ENCODE peak calls at places on chromosomes 16 and 17, in ten cellular contexts. K is mammary epithelial cell; H is CD8-positive, alpha-beta T cell; R is fibroblast of lung; A is GM23248; I is heart right ventricle; P is CD8-positive, alpha-beta memory T cell; B is left lung; F is osteoblast; Z is thoracic aorta. L is an unnamed sample. For H3K4me1, the result is how much of the 10 kb centered on the place peaks cover.

GRCh38 chr17:65025288-65025687 is 31.3 kb downstream of the GNA13 start:
- DNase-seq in K (no peak), H (no peak), R (no peak), A (no peak), I (no peak), P (no peak), B (no peak), F (no peak), Z (no peak), L (no peak)

GRCh38 chr16:68064791-68065365 is 20.3 kb upstream of the NFATC3 start:
- DNase-seq in K (peak), H (peak), R (peak), A (peak), I (peak), P (peak), B (peak), F (peak), Z (no peak), L (peak)

GRCh38 chr16:26665166-26665939 is 401.4 kb upstream of the C16orf82 start:
- DNase-seq in K (no peak), H (no peak), R (no peak), A (no peak), I (no peak), P (no peak), B (no peak), F (no peak), Z (no peak), L (no peak)

GRCh38 chr17:66364508-66365203 is 62.2 kb downstream of the PRKCA start:
- DNase-seq in K (no peak), H (no peak), R (no peak), A (no peak), I (no peak), P (no peak), B (no peak), F (no peak), Z (no peak), L (no peak)

GRCh38 chr17:78745407-78746088 is 36.5 kb downstream of the CYTH1 start:
- DNase-seq in K (no peak), H (no peak), R (peak), A (peak), I (peak), P (peak), B (no peak), F (peak), Z (no peak), L (peak)

GRCh38 chr16:50463581-50464324 is 84.4 kb upstream of the NKD1 start:
- DNase-seq in K (no peak), H (no peak), R (no peak), A (no peak), I (no peak), P (no peak), B (no peak), F (no peak), Z (no peak), L (no peak)

GRCh38 chr17:35069311-35069710 is 5.8 kb upstream of the RFFL start:
- DNase-seq in K (no peak), H (no peak), R (peak), A (peak), I (no peak), P (no peak), B (no peak), F (peak), Z (no peak), L (no peak)

GRCh38 chr17:39951924-39952664 is 10.7 kb upstream of the GSDMA start:
- DNase-seq in K (no peak), H (no peak), R (no peak), A (no peak), I (peak), P (no peak), B (no peak), F (no peak), Z (no peak), L (no peak)

GRCh38 chr17:63124536-63124935 is 158.5 kb downstream of the TANC2 start:
- DNase-seq in K (no peak), H (no peak), R (no peak), A (no peak), I (no peak), P (no peak), B (peak), F (no peak), Z (no peak), L (peak)

GRCh38 chr17:1645207-1646171 is at the start of gene SCARF1:
- DNase-seq in K (no peak), H (no peak), R (no peak), A (no peak), I (peak), P (no peak), B (peak), F (peak), Z (no peak), L (peak)

GRCh38 chr17:38727661-38728220 is 2.4 kb upstream of the CISD3 start:
- DNase-seq in K (no peak), H (no peak), R (no peak), A (peak), I (no peak), P (no peak), B (no peak), F (no peak), Z (no peak), L (no peak)

GRCh38 chr17:56956992-56957391 is 3.9 kb downstream of the COIL start:
- DNase-seq in K (no peak), H (no peak), R (no peak), A (no peak), I (no peak), P (no peak), B (no peak), F (no peak), Z (no peak), L (peak)

GRCh38 chr16:55474821-55475220 is 4.2 kb upstream of the MMP2 start:
- DNase-seq in K (no peak), H (no peak), R (no peak), A (peak), I (no peak), P (no peak), B (no peak), F (no peak), Z (no peak), L (peak)

GRCh38 chr16:79267781-79268180 is 332.8 kb downstream of the MAF start:
- DNase-seq in K (no peak), H (no peak), R (no peak), A (no peak), I (no peak), P (no peak), B (no peak), F (no peak), Z (no peak), L (peak)

GRCh38 chr17:73787721-73788051 is 143.4 kb upstream of the SDK2 start:
- DNase-seq in K (no peak), H (no peak), R (no peak), A (no peak), I (no peak), P (no peak), B (no peak), F (no peak), Z (no peak), L (peak)

GRCh38 chr16:76780556-76780955 is 410.4 kb upstream of the MON1B start:
- DNase-seq in K (peak), H (no peak), R (no peak), A (no peak), I (no peak), P (no peak), B (no peak), F (no peak), Z (no peak), L (no peak)

GRCh38 chr16:2086136-2086742 is 38.5 kb downstream of the TSC2 start:
- DNase-seq in K (no peak), H (no peak), R (no peak), A (no peak), I (no peak), P (no peak), B (no peak), F (peak), Z (no peak), L (no peak)

GRCh38 chr17:80248894-80249710 is 11.6 kb upstream of the RNF213 start:
- DNase-seq in K (no peak), H (no peak), R (no peak), A (no peak), I (no peak), P (no peak), B (peak), F (peak), Z (no peak), L (peak)

GRCh38 chr17:15447928-15448579 is 19.4 kb downstream of the CDRT4 start:
- DNase-seq in K (no peak), H (no peak), R (no peak), A (no peak), I (no peak), P (no peak), B (no peak), F (no peak), Z (no peak), L (no peak)

GRCh38 chr16:23324727-23325126 is 22.6 kb downstream of the SCNN1B start:
- DNase-seq in K (no peak), H (no peak), R (no peak), A (no peak), I (peak), P (no peak), B (peak), F (no peak), Z (no peak), L (no peak)

GRCh38 chr17:8137645-8138342 is 13.9 kb upstream of the HES7 start:
- DNase-seq in K (no peak), H (no peak), R (no peak), A (no peak), I (no peak), P (no peak), B (peak), F (peak), Z (no peak), L (no peak)

GRCh38 chr16:57818377-57819055 is 16.2 kb upstream of the KIFC3 start:
- DNase-seq in K (no peak), H (no peak), R (no peak), A (no peak), I (no peak), P (no peak), B (no peak), F (no peak), Z (no peak), L (no peak)

GRCh38 chr16:69111216-69111615 is 5.8 kb downstream of the HAS3 start:
- DNase-seq in K (no peak), H (no peak), R (no peak), A (no peak), I (no peak), P (no peak), B (no peak), F (no peak), Z (no peak), L (peak)

GRCh38 chr16:66660422-66661209 is 35.9 kb downstream of the CMTM4 start:
- DNase-seq in K (peak), H (no peak), R (peak), A (peak), I (peak), P (no peak), B (peak), F (peak), Z (peak), L (peak)

GRCh38 chr16:3158498-3159314 is 23.9 kb downstream of the ZNF213 start:
- DNase-seq in K (peak), H (peak), R (peak), A (peak), I (peak), P (peak), B (peak), F (peak), Z (peak), L (peak)

DNA sequence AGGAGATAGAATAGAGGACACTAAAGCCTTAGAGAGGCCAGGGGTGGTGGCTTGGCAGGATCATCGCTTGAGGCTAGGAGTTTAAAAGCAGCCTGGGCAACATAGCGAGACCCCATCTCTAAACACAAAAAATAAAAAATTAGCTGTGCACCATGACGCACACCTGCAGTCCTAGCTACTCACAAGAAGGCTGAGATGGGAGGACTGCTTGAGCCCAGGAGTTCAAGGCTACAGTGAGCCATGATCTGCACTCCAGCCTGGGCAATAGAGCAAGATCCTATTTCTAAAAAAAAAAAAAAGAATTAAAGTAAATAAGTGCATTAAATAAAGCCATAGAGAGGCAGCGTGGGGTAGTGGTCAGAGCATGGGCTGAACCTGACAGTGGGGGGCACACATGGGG is 19.1 kb downstream of the SBK1 start:
- DNase-seq in K (no peak), H (no peak), R (no peak), A (no peak), I (no peak), P (no peak), B (no peak), F (peak), Z (no peak), L (no peak)
- H3K27ac ChIP-seq in K (no peak), H (peak), R (no peak), A (no peak), I (no peak), P (no peak), B (no peak), F (no peak), Z (no peak), L (no peak)

DNA sequence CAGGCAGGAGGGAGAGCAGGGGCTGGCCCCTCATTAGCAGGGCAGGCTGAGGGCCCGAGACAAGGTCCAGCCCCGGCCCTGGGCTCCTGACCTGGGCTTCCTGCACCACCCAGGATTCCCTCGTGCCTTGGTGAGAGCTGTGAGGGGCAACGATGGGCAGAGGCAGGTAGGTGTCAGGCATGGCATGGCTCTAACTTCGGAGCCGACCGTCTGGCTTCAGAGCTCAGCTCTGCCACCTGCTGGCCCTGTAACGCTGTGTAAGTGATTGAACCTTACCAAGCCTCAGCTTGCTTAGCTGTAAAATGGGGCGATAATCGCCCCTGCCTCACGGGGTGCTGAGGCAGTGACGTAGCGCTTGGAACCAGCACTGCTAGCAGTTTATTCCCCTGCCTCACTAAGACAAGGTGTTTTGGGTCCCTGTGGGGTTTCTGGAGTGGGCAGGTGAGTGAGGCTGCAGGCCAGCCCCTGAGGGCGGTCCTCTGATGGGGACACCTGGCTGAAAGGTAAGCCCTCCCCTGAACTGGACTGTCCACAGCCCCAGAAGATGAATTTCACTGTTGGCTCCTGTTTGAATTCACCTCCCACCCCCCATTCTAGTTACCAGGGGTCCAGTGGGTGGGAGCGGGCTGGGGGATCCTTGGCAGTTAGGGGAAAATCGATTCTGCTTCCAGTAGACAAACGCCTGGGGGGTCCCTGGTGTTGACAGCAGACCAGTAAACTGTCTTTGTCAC is 184.8 kb upstream of the GSE1 start:
- DNase-seq in K (no peak), H (peak), R (no peak), A (peak), I (no peak), P (no peak), B (peak), F (peak), Z (no peak), L (peak)
- H3K4me1 ChIP-seq in K (under half), H (under half), R (under half), A (under half), I (under half), P (under half), B (under half), F (under half), Z (under half), L (under half)

DNA sequence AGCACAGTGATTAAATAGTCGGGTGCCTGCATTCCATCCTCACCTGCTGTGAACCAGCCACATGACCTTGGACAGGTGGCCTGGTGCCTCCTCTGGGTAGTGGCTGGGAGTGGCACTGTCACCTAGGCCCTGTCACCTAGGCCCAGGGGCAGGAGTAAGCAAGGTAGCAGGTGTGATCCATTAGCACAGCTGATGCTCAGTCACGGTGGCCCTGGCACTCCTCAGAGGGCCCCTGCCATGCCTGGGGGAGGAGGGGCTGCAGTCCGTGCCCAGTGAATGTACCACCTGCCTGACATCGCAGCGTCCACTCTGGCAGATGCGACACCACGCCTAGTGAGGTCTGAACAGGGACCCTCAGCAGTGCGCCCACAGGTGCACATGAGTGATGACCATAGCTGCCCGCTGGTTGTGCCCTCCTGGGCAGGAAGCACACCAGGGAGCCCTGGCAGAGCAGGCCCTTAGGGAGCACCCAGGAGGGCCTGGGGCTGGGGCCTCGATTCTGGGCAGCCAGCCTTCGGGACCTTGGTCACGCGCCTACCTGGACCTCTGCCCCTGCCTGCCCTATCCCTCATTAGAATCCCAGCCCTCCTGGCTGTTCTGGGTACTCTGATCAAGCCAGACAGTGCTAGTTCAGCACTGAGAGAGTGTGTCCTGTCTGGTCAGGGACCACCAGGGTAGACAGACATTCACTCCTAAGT is 33.0 kb upstream of the CRISPLD2 start:
- DNase-seq in K (no peak), H (no peak), R (no peak), A (no peak), I (no peak), P (no peak), B (peak), F (no peak), Z (no peak), L (no peak)
- H3K27ac ChIP-seq in K (no peak), H (no peak), R (no peak), A (no peak), I (no peak), P (no peak), B (no peak), F (no peak), Z (no peak), L (no peak)

GRCh38 chr17:19365499-19365817 is 2.9 kb upstream of the B9D1 start:
- DNase-seq in K (no peak), H (no peak), R (no peak), A (no peak), I (no peak), P (no peak), B (no peak), F (peak), Z (no peak), L (no peak)
- H3K4me1 ChIP-seq in K (under half), H (under half), R (under half), A (under half), I (under half), P (under half), B (under half), F (under half), Z (under half), L (under half)

GRCh38 chr17:47288531-47289116 is 35.0 kb downstream of the ITGB3 start:
- DNase-seq in K (no peak), H (no peak), R (peak), A (peak), I (no peak), P (no peak), B (no peak), F (no peak), Z (no peak), L (no peak)
- H3K27ac ChIP-seq in K (no peak), H (no peak), R (no peak), A (no peak), I (no peak), P (peak), B (no peak), F (no peak), Z (no peak), L (no peak)

DNA sequence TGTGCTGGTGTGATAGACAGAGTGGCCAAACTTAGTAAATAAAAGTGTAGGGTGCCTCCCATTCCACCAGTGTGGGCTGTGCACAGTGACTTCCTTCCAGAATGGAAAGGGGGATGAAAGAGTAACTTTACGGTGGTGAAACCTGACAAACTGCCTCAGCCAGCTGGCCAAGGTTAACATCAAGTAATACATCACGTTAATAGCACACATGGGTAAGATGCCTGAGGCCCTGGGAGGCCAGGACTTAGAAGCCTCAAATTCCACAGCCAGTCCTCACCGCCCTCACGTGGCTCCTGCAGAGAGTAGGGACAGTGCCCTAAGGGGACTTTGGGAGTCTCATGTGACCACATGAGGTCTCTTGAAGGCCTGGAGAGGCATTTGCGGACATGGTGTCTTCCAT is 14.1 kb downstream of the RMI2 start:
- DNase-seq in K (peak), H (no peak), R (peak), A (peak), I (no peak), P (no peak), B (no peak), F (no peak), Z (no peak), L (peak)
- H3K4me1 ChIP-seq in K (under half), H (half or more), R (half or more), A (half or more), I (half or more), P (half or more), B (half or more), F (under half), Z (under half), L (under half)

GRCh38 chr17:50641339-50641725 is 6.7 kb downstream of the ABCC3 start:
- DNase-seq in K (no peak), H (no peak), R (no peak), A (no peak), I (no peak), P (no peak), B (no peak), F (peak), Z (no peak), L (no peak)

GRCh38 chr17:50638572-50638850 is 3.8 kb downstream of the ABCC3 start:
- DNase-seq in K (no peak), H (no peak), R (peak), A (peak), I (no peak), P (no peak), B (no peak), F (peak), Z (no peak), L (no peak)

GRCh38 chr17:50637829-50638571 is 3.3 kb downstream of the ABCC3 start:
- DNase-seq in K (no peak), H (no peak), R (no peak), A (no peak), I (no peak), P (no peak), B (peak), F (peak), Z (no peak), L (no peak)

GRCh38 chr17:50640701-50641338 is 6.1 kb downstream of the ABCC3 start:
- DNase-seq in K (no peak), H (no peak), R (no peak), A (peak), I (no peak), P (no peak), B (peak), F (peak), Z (no peak), L (no peak)

GRCh38 chr17:50638851-50639767 is 4.4 kb downstream of the ABCC3 start:
- DNase-seq in K (peak), H (no peak), R (peak), A (peak), I (peak), P (no peak), B (peak), F (peak), Z (peak), L (peak)
- H3K27ac ChIP-seq in K (peak), H (no peak), R (peak), A (peak), I (no peak), P (no peak), B (peak), F (peak), Z (peak), L (no peak)

GRCh38 chr16:30065943-30066881 is 652 bp downstream of the ALDOA start:
- DNase-seq in K (peak), H (no peak), R (peak), A (peak), I (peak), P (no peak), B (peak), F (peak), Z (no peak), L (no peak)
- H3K4me1 ChIP-seq in K (under half), H (under half), R (under half), A (under half), I (half or more), P (under half), B (half or more), F (half or more), Z (under half), L (under half)

GRCh38 chr16:87823146-87823929 is 46.0 kb downstream of the SLC7A5 start:
- DNase-seq in K (peak), H (no peak), R (no peak), A (no peak), I (no peak), P (no peak), B (no peak), F (peak), Z (no peak), L (peak)
- H3K27ac ChIP-seq in K (no peak), H (no peak), R (no peak), A (no peak), I (no peak), P (no peak), B (no peak), F (no peak), Z (no peak), L (no peak)